ENCODE peak calls at places on chromosomes 4 and X, in nine cellular contexts. P is lower leg skin, X is transverse colon, I is spleen, W is esophagus squamous epithelium, B is gastrocnemius medialis, K is ovary, R is breast epithelium, F is esophagus muscularis mucosa. J is an unnamed sample.

GRCh38 chr4:177413656-177414055 is 28.6 kb downstream of the AGA start:
- DNase-seq in B (no peak), K (no peak), F (no peak), P (no peak), W (no peak), X (no peak), R (no peak), I (no peak), J (no peak)

GRCh38 chrX:1477229-1477628 is 24.5 kb upstream of the ASMTL start:
- DNase-seq in F (no peak), X (no peak), P (no peak), B (no peak), W (no peak), R (no peak), K (no peak), I (no peak), J (no peak)

GRCh38 chr4:89101256-89102161 is 9.8 kb upstream of the TIGD2 start:
- DNase-seq in K (no peak), P (no peak), B (no peak), I (peak), R (no peak), W (no peak), X (no peak), F (no peak), J (no peak)

GRCh38 chrX:15947648-15948317 is 93.2 kb upstream of the AP1S2 start:
- DNase-seq in F (no peak), B (no peak), K (no peak), X (no peak), R (no peak), W (no peak), I (no peak), P (no peak), J (no peak)

GRCh38 chr4:8010618-8011017 is 71.0 kb upstream of the AFAP1 start:
- DNase-seq in W (no peak), R (no peak), P (no peak), B (no peak), I (no peak), K (peak), X (peak), F (no peak), J (no peak)

GRCh38 chr4:175813126-175813715 is 1.2 kb upstream of the GPM6A start:
- DNase-seq in F (no peak), P (no peak), R (no peak), X (no peak), B (no peak), W (no peak), K (no peak), I (no peak), J (no peak)

GRCh38 chr4:43163101-43163792 is 270.7 kb downstream of the GRXCR1 start:
- DNase-seq in P (no peak), B (no peak), W (no peak), K (no peak), R (no peak), F (no peak), I (no peak), X (no peak), J (no peak)

GRCh38 chrX:44474410-44474809 is 68.2 kb downstream of the FUNDC1 start:
- DNase-seq in P (peak), K (no peak), X (no peak), I (no peak), F (no peak), B (no peak), R (peak), W (no peak), J (no peak)

GRCh38 chr4:152988721-152989553 is 52.8 kb downstream of the FHDC1 start:
- DNase-seq in X (peak), B (no peak), I (no peak), R (no peak), W (no peak), P (no peak), F (no peak), K (no peak), J (no peak)

GRCh38 chr4:95549246-95550138 is 719 bp upstream of the UNC5C start:
- DNase-seq in I (peak), P (no peak), R (peak), F (no peak), K (peak), B (no peak), X (peak), W (no peak), J (peak)

GRCh38 chrX:1836683-1837082 is 221.8 kb downstream of the ASMT start:
- DNase-seq in X (no peak), F (no peak), B (no peak), P (no peak), R (no peak), K (no peak), I (no peak), W (no peak), J (no peak)

DNA sequence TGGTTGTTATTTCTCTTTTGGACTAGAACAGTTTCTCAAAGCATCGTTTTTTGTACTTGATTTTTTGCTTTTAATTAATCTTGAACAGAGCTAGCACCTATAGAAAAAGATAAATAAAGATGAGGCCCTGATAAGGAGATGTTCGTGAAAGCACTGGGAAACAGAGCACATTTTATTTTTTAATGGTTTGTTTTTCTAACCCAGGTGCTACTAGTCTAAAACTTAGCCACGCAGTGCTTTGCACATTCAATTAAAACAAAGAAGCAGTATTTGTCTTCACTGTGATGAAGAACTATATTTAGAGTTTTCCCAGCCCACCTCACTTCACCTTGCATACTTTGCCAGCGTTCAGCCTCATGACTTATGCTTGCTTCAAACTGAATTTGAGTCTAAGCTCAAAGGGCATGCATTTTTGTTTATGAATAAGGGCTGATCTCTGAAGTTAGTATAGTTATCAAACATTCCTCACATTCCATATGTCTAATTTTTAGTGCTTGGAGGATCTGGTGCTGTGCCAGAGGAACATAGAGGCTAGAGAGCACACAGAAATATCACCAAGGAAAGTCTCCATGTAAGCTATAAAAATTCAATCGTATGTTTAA is 76.7 kb downstream of the WWC2 start:
- DNase-seq in W (no peak), I (no peak), R (no peak), P (no peak), F (no peak), X (no peak), K (no peak), B (no peak), J (no peak)
- H3K4me3 ChIP-seq in W (no peak), I (no peak), R (no peak), P (no peak), F (no peak), X (no peak), K (no peak), B (no peak), J (no peak)

GRCh38 chr4:114911141-114911540 is 202.3 kb downstream of the NDST4 start:
- DNase-seq in P (no peak), W (no peak), R (no peak), X (no peak), I (no peak), K (no peak), B (no peak), F (no peak), J (no peak)
- TF ChIP-seq POLR2A in P (no peak), W (no peak), R (no peak), X (no peak), I (no peak), K (no peak), B (no peak), F (no peak), J (no peak)

DNA sequence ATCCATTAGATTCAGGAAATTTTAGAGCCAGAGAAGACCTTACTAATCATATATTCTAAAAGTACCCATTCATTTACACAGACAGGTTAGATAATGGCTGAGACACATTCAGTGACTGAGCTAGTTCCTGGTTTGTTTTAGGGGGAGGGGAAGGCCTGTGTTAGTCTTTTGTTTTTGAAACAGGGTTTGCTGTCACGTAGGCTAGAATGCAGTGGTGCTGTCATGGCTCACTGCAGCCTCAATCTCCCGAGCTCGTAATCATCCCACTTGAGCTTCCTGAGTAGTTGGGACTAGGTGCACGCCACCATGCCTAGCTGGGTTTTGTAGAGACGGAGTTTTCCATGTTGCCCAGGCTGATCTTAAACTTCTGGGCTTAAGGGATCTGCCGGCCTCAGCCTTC is 10.1 kb downstream of the RBPJ start:
- DNase-seq in I (no peak), P (no peak), F (no peak), X (no peak), B (no peak), R (no peak), W (no peak), K (no peak), J (no peak)
- H3K4me3 ChIP-seq in I (no peak), P (no peak), F (no peak), X (no peak), B (no peak), R (no peak), W (no peak), K (no peak), J (no peak)

DNA sequence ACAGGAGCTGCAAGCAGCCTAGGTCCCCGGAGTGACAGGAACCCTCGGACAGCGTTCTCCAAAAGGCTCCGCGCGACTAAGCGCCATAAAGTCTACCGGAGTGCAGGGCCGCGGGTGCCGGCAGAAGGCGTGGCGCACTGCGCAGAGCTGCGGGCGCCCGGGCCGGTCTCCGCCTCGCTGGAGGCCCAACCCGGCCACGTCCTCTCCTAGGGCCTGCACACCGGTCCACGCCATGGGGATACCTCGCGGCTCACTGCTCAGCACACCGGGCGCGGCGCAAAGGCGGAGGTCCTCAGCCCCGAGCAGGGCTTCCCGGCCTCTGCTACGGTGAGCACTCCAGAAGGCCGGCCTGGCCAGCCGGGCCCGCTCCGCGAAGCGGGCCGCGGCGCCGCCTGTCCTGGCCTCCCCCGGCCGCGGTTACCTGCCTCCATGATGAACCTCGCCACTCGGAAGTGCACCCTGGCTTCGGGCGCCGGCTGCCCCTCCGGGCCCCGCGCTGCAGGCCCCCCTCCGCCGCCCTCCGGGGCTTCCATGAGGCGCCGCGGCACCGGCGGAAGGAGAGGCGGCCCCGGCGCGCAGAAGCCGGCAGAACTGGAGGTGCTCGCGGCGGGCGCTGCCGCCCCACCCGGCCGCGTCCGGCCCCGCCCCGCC is at the start of gene CCNQ:
- DNase-seq in X (peak), F (no peak), B (no peak), I (peak), P (no peak), K (peak), R (no peak), W (no peak), J (peak)
- TF ChIP-seq POLR2A in X (peak), F (no peak), B (peak), I (peak), P (no peak), K (no peak), R (no peak), W (no peak), J (peak)

GRCh38 chr4:40199179-40199670 is 2.4 kb downstream of the RHOH start:
- DNase-seq in X (no peak), F (no peak), K (no peak), W (no peak), R (no peak), I (no peak), B (no peak), P (no peak), J (no peak)

GRCh38 chr4:40202474-40202873 is 5.6 kb downstream of the RHOH start:
- DNase-seq in P (no peak), K (no peak), R (no peak), X (no peak), B (no peak), W (no peak), I (no peak), F (no peak), J (no peak)

GRCh38 chr4:40199999-40200880 is 3.4 kb downstream of the RHOH start:
- DNase-seq in I (no peak), R (no peak), F (no peak), K (no peak), P (no peak), W (no peak), B (no peak), X (peak), J (peak)

GRCh38 chr4:40201898-40202297 is 5.1 kb downstream of the RHOH start:
- DNase-seq in B (no peak), I (no peak), K (no peak), X (no peak), W (no peak), R (no peak), F (no peak), P (no peak), J (no peak)

GRCh38 chr4:40200881-40201797 is 4.3 kb downstream of the RHOH start:
- DNase-seq in W (no peak), I (no peak), F (no peak), B (no peak), K (no peak), X (no peak), P (no peak), R (no peak), J (no peak)
- H3K4me3 ChIP-seq in W (peak), I (peak), F (peak), B (no peak), K (no peak), X (no peak), P (no peak), R (no peak), J (no peak)

GRCh38 chrX:154547245-154548027 is at the start of gene IKBKG:
- DNase-seq in P (peak), B (peak), K (peak), W (peak), X (peak), R (peak), F (peak), I (no peak), J (peak)
- TF ChIP-seq POLR2A in P (no peak), B (no peak), K (peak), W (peak), X (peak), R (peak), F (no peak), I (peak), J (no peak)

GRCh38 chr4:67282749-67283148 is 262.6 kb downstream of the CENPC start:
- DNase-seq in X (no peak), B (no peak), P (no peak), K (no peak), W (no peak), F (no peak), R (no peak), I (no peak), J (peak)
- H3K4me3 ChIP-seq in X (no peak), B (no peak), P (no peak), K (no peak), W (no peak), F (no peak), R (no peak), I (no peak), J (no peak)

GRCh38 chr4:127965062-127965802 is at the start of the genes ABHD18 and MFSD8:
- DNase-seq in X (peak), I (peak), K (peak), F (peak), R (peak), W (peak), P (peak), B (peak), J (peak)
- TF ChIP-seq POLR2A in X (peak), I (peak), K (peak), F (peak), R (peak), W (peak), P (no peak), B (peak), J (peak)

DNA sequence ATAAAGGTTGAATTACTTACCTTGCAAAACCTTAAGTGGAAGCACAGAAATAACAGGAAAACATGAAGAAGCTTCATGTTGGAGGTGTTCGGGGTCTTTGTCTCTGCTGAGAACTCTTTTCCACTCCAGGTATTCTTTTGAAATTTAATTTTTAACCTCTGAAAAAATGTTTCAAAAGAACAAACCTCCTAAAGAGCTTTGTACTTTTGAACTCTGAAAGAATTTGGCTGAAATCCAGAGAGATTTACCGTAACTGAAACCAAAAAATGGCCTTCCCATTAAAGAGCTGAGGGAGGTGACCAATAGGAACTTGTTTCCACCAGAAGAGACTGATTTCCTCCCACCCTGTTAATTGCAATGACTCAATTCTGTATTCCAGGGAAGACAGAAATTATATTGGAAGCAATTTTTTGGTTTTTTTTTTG is at the start of gene CFI:
- DNase-seq in B (no peak), P (no peak), I (no peak), R (no peak), F (no peak), W (no peak), K (no peak), X (no peak), J (no peak)
- H3K4me3 ChIP-seq in B (no peak), P (no peak), I (peak), R (peak), F (peak), W (peak), K (no peak), X (no peak), J (peak)

J was measured in upper lobe of left lung.